ENCODE peak calls at places on chromosomes 12 and 14, in four cellular contexts. C is stimulated activated CD4-positive, alpha-beta T cell treated with anti-CD3 and anti-CD28 coated beads, Interleukin-2, amount 100 ng/mL, for 48 hours; Q is iPS DF 6.9; F is tibial nerve. V is an unnamed sample.

GRCh38 chr12:52403561-52403960 is 2.6 kb downstream of the KRT82 start:
- DNase-seq in Q (no peak), F (no peak), C (no peak), V (no peak)

GRCh38 chr12:121392325-121392716 is 7.6 kb upstream of the RNF34 start:
- DNase-seq in C (no peak), Q (no peak), F (no peak), V (no peak)

GRCh38 chr12:62891805-62892549 is 43.0 kb downstream of the PPM1H start:
- DNase-seq in F (no peak), Q (no peak), C (no peak), V (no peak)

GRCh38 chr12:99157946-99158345 is 489.6 kb upstream of the GARIN6 start:
- DNase-seq in Q (no peak), C (no peak), F (no peak), V (no peak)

GRCh38 chr12:131115766-131116165 is 162.1 kb downstream of the ADGRD1 start:
- DNase-seq in C (no peak), Q (no peak), F (no peak), V (no peak)

GRCh38 chr12:11722071-11722470 is 72.6 kb downstream of the ETV6 start:
- DNase-seq in Q (no peak), F (no peak), C (no peak), V (no peak)

GRCh38 chr12:124767075-124767821 is 96.4 kb downstream of the SCARB1 start:
- DNase-seq in C (peak), F (peak), Q (no peak), V (peak)

GRCh38 chr14:78997811-78998210 is 827.6 kb downstream of the NRXN3 start:
- DNase-seq in C (no peak), Q (no peak), F (no peak), V (no peak)

GRCh38 chr14:68685419-68686211 is 107.3 kb downstream of the ZFP36L1 start:
- DNase-seq in C (peak), F (no peak), Q (no peak), V (peak)